ENCODE peak calls at places on chromosomes 5 and 9, in eight cellular contexts. One of them, this sample, is unnamed.

GRCh38 chr5:146825033-146825432 is 53.5 kb downstream of the PPP2R2B start:
- DNase-seq in body of pancreas: peak; percentile 17
- DNase-seq in osteocyte: no peak
- DNase-seq in cardiac muscle cell: peak; percentile 85
- DNase-seq in fibroblast of pulmonary artery: peak; percentile 53
- DNase-seq in lower leg skin: no peak
- DNase-seq in IMR-90: peak; percentile 11
- DNase-seq in A549: peak; percentile 10
- DNase-seq in this sample: no peak

GRCh38 chr9:71446081-71446480 is 322.2 kb downstream of the CEMIP2 start:
- DNase-seq in body of pancreas: no peak
- DNase-seq in osteocyte: no peak
- DNase-seq in cardiac muscle cell: no peak
- DNase-seq in fibroblast of pulmonary artery: no peak
- DNase-seq in lower leg skin: no peak
- DNase-seq in IMR-90: no peak
- DNase-seq in A549: no peak
- DNase-seq in this sample: no peak

GRCh38 chr9:18331808-18332209 is 142.1 kb upstream of the ADAMTSL1 start:
- DNase-seq in body of pancreas: no peak
- DNase-seq in osteocyte: no peak
- DNase-seq in cardiac muscle cell: peak; percentile 19
- DNase-seq in fibroblast of pulmonary artery: peak; percentile 53
- DNase-seq in lower leg skin: no peak
- DNase-seq in IMR-90: peak; percentile 64
- DNase-seq in A549: no peak
- DNase-seq in this sample: no peak

GRCh38 chr9:115024925-115025535 is 92.9 kb downstream of the TNC start:
- DNase-seq in body of pancreas: no peak
- DNase-seq in osteocyte: no peak
- DNase-seq in cardiac muscle cell: no peak
- DNase-seq in fibroblast of pulmonary artery: no peak
- DNase-seq in lower leg skin: no peak
- DNase-seq in IMR-90: no peak
- DNase-seq in A549: no peak
- DNase-seq in this sample: no peak

GRCh38 chr5:78634634-78635033 is 13.9 kb downstream of the LHFPL2 start:
- DNase-seq in body of pancreas: no peak
- DNase-seq in osteocyte: no peak
- DNase-seq in cardiac muscle cell: no peak
- DNase-seq in fibroblast of pulmonary artery: no peak
- DNase-seq in lower leg skin: no peak
- DNase-seq in IMR-90: no peak
- DNase-seq in A549: peak; percentile 24
- DNase-seq in this sample: no peak

GRCh38 chr5:137491121-137491520 is 8.0 kb downstream of the SPOCK1 start:
- DNase-seq in body of pancreas: no peak
- DNase-seq in osteocyte: no peak
- DNase-seq in cardiac muscle cell: no peak
- DNase-seq in fibroblast of pulmonary artery: peak; percentile 33
- DNase-seq in lower leg skin: no peak
- DNase-seq in IMR-90: peak; percentile 38
- DNase-seq in A549: no peak
- DNase-seq in this sample: no peak

GRCh38 chr5:54243483-54244080 is 66.8 kb downstream of the ARL15 start:
- DNase-seq in body of pancreas: peak; percentile 54
- DNase-seq in osteocyte: no peak
- DNase-seq in cardiac muscle cell: peak; percentile 58
- DNase-seq in fibroblast of pulmonary artery: peak; percentile 64
- DNase-seq in lower leg skin: no peak
- DNase-seq in IMR-90: peak; percentile 47
- DNase-seq in A549: peak; percentile 52
- DNase-seq in this sample: peak; percentile 27

GRCh38 chr9:93827545-93828330 is 127.4 kb downstream of the BARX1 start:
- DNase-seq in body of pancreas: peak; percentile 72
- DNase-seq in osteocyte: peak; percentile 87
- DNase-seq in cardiac muscle cell: peak; percentile 68
- DNase-seq in fibroblast of pulmonary artery: peak; percentile 47
- DNase-seq in lower leg skin: no peak
- DNase-seq in IMR-90: peak; percentile 28
- DNase-seq in A549: peak; percentile 62
- DNase-seq in this sample: peak; percentile 72

GRCh38 chr5:164809831-164810230 is 1304.4 kb downstream of the MAT2B start:
- DNase-seq in body of pancreas: no peak
- DNase-seq in osteocyte: no peak
- DNase-seq in cardiac muscle cell: no peak
- DNase-seq in fibroblast of pulmonary artery: no peak
- DNase-seq in lower leg skin: no peak
- DNase-seq in IMR-90: no peak
- DNase-seq in A549: no peak
- DNase-seq in this sample: peak; percentile 13

GRCh38 chr9:93809204-93809940 is 145.8 kb downstream of the BARX1 start:
- DNase-seq in body of pancreas: no peak
- DNase-seq in osteocyte: peak; percentile 56
- DNase-seq in cardiac muscle cell: no peak
- DNase-seq in fibroblast of pulmonary artery: no peak
- DNase-seq in lower leg skin: no peak
- DNase-seq in IMR-90: no peak
- DNase-seq in A549: no peak
- DNase-seq in this sample: peak; percentile 7

GRCh38 chr5:158482201-158482600 is 617.5 kb downstream of the EBF1 start:
- DNase-seq in body of pancreas: no peak
- DNase-seq in osteocyte: no peak
- DNase-seq in cardiac muscle cell: no peak
- DNase-seq in fibroblast of pulmonary artery: no peak
- DNase-seq in lower leg skin: no peak
- DNase-seq in IMR-90: no peak
- DNase-seq in A549: no peak
- DNase-seq in this sample: no peak

GRCh38 chr5:107129051-107129450 is 541.7 kb downstream of the EFNA5 start:
- DNase-seq in body of pancreas: no peak
- DNase-seq in osteocyte: no peak
- DNase-seq in cardiac muscle cell: no peak
- DNase-seq in fibroblast of pulmonary artery: peak; percentile 73
- DNase-seq in lower leg skin: no peak
- DNase-seq in IMR-90: peak; percentile 43
- DNase-seq in A549: no peak
- DNase-seq in this sample: no peak

GRCh38 chr5:17436766-17437221 is 61.2 kb upstream of the TAF11L2 start:
- DNase-seq in body of pancreas: no peak
- DNase-seq in osteocyte: no peak
- DNase-seq in cardiac muscle cell: no peak
- DNase-seq in fibroblast of pulmonary artery: no peak
- DNase-seq in lower leg skin: no peak
- DNase-seq in IMR-90: no peak
- DNase-seq in A549: no peak
- DNase-seq in this sample: peak; percentile 39

GRCh38 chr9:107768224-107768623 is 278.7 kb upstream of the KLF4 start:
- DNase-seq in body of pancreas: no peak
- DNase-seq in osteocyte: no peak
- DNase-seq in cardiac muscle cell: no peak
- DNase-seq in fibroblast of pulmonary artery: no peak
- DNase-seq in lower leg skin: no peak
- DNase-seq in IMR-90: no peak
- DNase-seq in A549: no peak
- DNase-seq in this sample: no peak

GRCh38 chr9:28779240-28779639 is 1206.0 kb upstream of the C9orf72 start:
- DNase-seq in body of pancreas: no peak
- DNase-seq in osteocyte: no peak
- DNase-seq in cardiac muscle cell: no peak
- DNase-seq in fibroblast of pulmonary artery: peak; percentile 72
- DNase-seq in lower leg skin: no peak
- DNase-seq in IMR-90: no peak
- DNase-seq in A549: no peak
- DNase-seq in this sample: no peak

GRCh38 chr5:58984009-58984525 is 401.2 kb downstream of the RAB3C start:
- DNase-seq in body of pancreas: no peak
- DNase-seq in osteocyte: no peak
- DNase-seq in cardiac muscle cell: no peak
- DNase-seq in fibroblast of pulmonary artery: no peak
- DNase-seq in lower leg skin: no peak
- DNase-seq in IMR-90: no peak
- DNase-seq in A549: no peak
- DNase-seq in this sample: no peak

GRCh38 chr9:91411096-91411771 is 12.4 kb downstream of the NFIL3 start:
- DNase-seq in body of pancreas: no peak
- DNase-seq in osteocyte: no peak
- DNase-seq in cardiac muscle cell: no peak
- DNase-seq in fibroblast of pulmonary artery: peak; percentile 67
- DNase-seq in lower leg skin: no peak
- DNase-seq in IMR-90: peak; percentile 47
- DNase-seq in A549: no peak
- DNase-seq in this sample: no peak

GRCh38 chr9:38068616-38068865 is 486 bp downstream of the SHB start:
- DNase-seq in body of pancreas: peak; percentile 66
- DNase-seq in osteocyte: no peak
- DNase-seq in cardiac muscle cell: peak; percentile 69
- DNase-seq in fibroblast of pulmonary artery: peak; percentile 59
- DNase-seq in lower leg skin: no peak
- DNase-seq in IMR-90: peak; percentile 59
- DNase-seq in A549: peak; percentile 60
- DNase-seq in this sample: peak; percentile 61

GRCh38 chr9:77013186-77013931 is 6.1 kb upstream of the FOXB2 start:
- DNase-seq in body of pancreas: no peak
- DNase-seq in osteocyte: peak; percentile 67
- DNase-seq in cardiac muscle cell: no peak
- DNase-seq in fibroblast of pulmonary artery: no peak
- DNase-seq in lower leg skin: no peak
- DNase-seq in IMR-90: no peak
- DNase-seq in A549: no peak
- DNase-seq in this sample: no peak

GRCh38 chr9:77015291-77016048 is 4.0 kb upstream of the FOXB2 start:
- DNase-seq in body of pancreas: no peak
- DNase-seq in osteocyte: peak; percentile 54
- DNase-seq in cardiac muscle cell: no peak
- DNase-seq in fibroblast of pulmonary artery: no peak
- DNase-seq in lower leg skin: no peak
- DNase-seq in IMR-90: no peak
- DNase-seq in A549: no peak
- DNase-seq in this sample: peak; percentile 20

GRCh38 chr9:77013932-77014596 is 5.4 kb upstream of the FOXB2 start:
- DNase-seq in body of pancreas: no peak
- DNase-seq in osteocyte: peak; percentile 79
- DNase-seq in cardiac muscle cell: no peak
- DNase-seq in fibroblast of pulmonary artery: no peak
- DNase-seq in lower leg skin: no peak
- DNase-seq in IMR-90: no peak
- DNase-seq in A549: no peak
- DNase-seq in this sample: peak; percentile 13

GRCh38 chr9:77016111-77016525 is 3.3 kb upstream of the FOXB2 start:
- DNase-seq in body of pancreas: no peak
- DNase-seq in osteocyte: no peak
- DNase-seq in cardiac muscle cell: peak; percentile 49
- DNase-seq in fibroblast of pulmonary artery: no peak
- DNase-seq in lower leg skin: no peak
- DNase-seq in IMR-90: no peak
- DNase-seq in A549: no peak
- DNase-seq in this sample: no peak

DNA sequence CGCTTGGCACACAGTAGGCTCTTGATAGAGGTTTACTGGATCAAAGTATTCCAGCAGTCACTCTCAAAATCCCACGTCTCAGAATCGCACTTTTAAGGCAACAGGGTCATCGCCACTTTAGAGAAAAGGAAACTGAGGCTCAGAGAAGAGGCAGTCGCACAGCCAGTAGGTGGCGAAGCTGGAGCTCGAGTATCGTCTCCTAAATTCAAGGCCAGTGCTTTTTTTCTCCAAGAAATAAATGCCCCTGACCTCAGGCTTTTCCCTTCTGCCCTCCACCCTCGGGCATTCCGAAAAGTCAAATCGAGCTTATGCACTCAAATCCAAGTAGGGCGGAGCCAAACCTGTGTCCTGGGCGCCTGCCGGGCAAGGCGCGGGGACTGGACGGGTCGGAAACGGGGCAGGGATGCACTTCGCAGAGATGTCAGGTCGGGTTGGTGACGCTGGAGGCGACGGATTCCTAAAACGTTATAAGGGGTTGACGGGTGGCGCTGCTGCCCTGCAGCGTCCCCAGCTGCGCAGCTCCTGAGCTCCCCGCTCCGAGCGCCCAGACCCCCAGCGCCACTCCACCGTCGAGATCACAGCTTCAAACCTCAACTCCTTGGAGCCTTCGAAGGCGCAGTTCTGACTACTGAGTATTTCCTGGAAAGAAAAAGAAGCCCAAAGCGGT is 4.7 kb upstream of the FOXB2 start:
- DNase-seq in body of pancreas: no peak
- DNase-seq in osteocyte: peak; percentile 81
- DNase-seq in cardiac muscle cell: no peak
- DNase-seq in fibroblast of pulmonary artery: no peak
- DNase-seq in lower leg skin: no peak
- DNase-seq in IMR-90: no peak
- DNase-seq in A549: no peak
- DNase-seq in this sample: peak; percentile 12
- TF ChIP-seq CTCF in body of pancreas: no peak
- TF ChIP-seq CTCF in osteocyte: peak; percentile 25
- TF ChIP-seq CTCF in cardiac muscle cell: peak; percentile 38
- TF ChIP-seq CTCF in fibroblast of pulmonary artery: peak; percentile 39
- TF ChIP-seq CTCF in lower leg skin: no peak
- TF ChIP-seq CTCF in IMR-90: no peak
- TF ChIP-seq CTCF in A549: no peak
- TF ChIP-seq CTCF in this sample: no peak

GRCh38 chr5:42767491-42768105 is 11.0 kb downstream of the CCDC152 start:
- DNase-seq in body of pancreas: no peak
- DNase-seq in osteocyte: no peak
- DNase-seq in cardiac muscle cell: peak; percentile 40
- DNase-seq in fibroblast of pulmonary artery: peak; percentile 61
- DNase-seq in lower leg skin: no peak
- DNase-seq in IMR-90: peak; percentile 13
- DNase-seq in A549: peak; percentile 22
- DNase-seq in this sample: peak; percentile 16
- TF ChIP-seq CTCF in body of pancreas: peak; percentile 67
- TF ChIP-seq CTCF in osteocyte: peak; percentile 60
- TF ChIP-seq CTCF in cardiac muscle cell: peak; percentile 40
- TF ChIP-seq CTCF in fibroblast of pulmonary artery: peak; percentile 43
- TF ChIP-seq CTCF in lower leg skin: no peak
- TF ChIP-seq CTCF in IMR-90: peak; percentile 53
- TF ChIP-seq CTCF in A549: peak; percentile 63
- TF ChIP-seq CTCF in this sample: peak; percentile 36

DNA sequence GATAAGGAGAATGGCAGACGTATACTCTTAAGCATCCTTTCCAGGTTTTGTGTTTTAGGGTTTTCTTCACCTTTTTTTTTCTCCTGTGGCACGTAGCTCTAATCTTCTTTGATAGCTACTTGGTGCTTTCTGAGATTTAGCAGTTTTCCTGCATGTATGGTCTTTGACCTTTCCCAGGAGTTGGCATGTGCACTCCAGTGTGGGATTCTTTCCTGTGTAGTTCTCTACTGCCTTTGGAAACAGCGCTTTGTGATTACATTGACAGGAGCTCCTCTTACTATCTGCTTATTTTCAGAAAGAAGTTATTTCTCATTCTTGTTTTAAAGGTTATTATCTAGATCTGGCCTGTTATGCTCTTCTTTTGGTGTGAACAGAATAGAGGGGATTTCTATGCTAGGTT is 65.5 kb downstream of the UNC13B start:
- DNase-seq in body of pancreas: no peak
- DNase-seq in osteocyte: no peak
- DNase-seq in cardiac muscle cell: peak; percentile 35
- DNase-seq in fibroblast of pulmonary artery: peak; percentile 3
- DNase-seq in lower leg skin: no peak
- DNase-seq in IMR-90: no peak
- DNase-seq in A549: no peak
- DNase-seq in this sample: no peak
- TF ChIP-seq CTCF in body of pancreas: no peak
- TF ChIP-seq CTCF in osteocyte: no peak
- TF ChIP-seq CTCF in cardiac muscle cell: no peak
- TF ChIP-seq CTCF in fibroblast of pulmonary artery: no peak
- TF ChIP-seq CTCF in lower leg skin: no peak
- TF ChIP-seq CTCF in IMR-90: no peak
- TF ChIP-seq CTCF in A549: no peak
- TF ChIP-seq CTCF in this sample: no peak

GRCh38 chr5:134224905-134225779 is 731 bp downstream of the PPP2CA start:
- DNase-seq in body of pancreas: peak; percentile 73
- DNase-seq in osteocyte: peak; percentile 90
- DNase-seq in cardiac muscle cell: peak; percentile 91
- DNase-seq in fibroblast of pulmonary artery: peak; percentile 65
- DNase-seq in lower leg skin: peak; percentile 30
- DNase-seq in IMR-90: peak; percentile 87
- DNase-seq in A549: peak; percentile 61
- DNase-seq in this sample: peak; percentile 63
- TF ChIP-seq CTCF in body of pancreas: peak; percentile 28
- TF ChIP-seq CTCF in osteocyte: peak; percentile 24
- TF ChIP-seq CTCF in cardiac muscle cell: peak; percentile 16
- TF ChIP-seq CTCF in fibroblast of pulmonary artery: no peak
- TF ChIP-seq CTCF in lower leg skin: no peak
- TF ChIP-seq CTCF in IMR-90: peak; percentile 28
- TF ChIP-seq CTCF in A549: no peak
- TF ChIP-seq CTCF in this sample: peak; percentile 10

This sample was measured in GM10248.